ENCODE peak calls at places on chromosomes 11 and 22, in five cellular contexts. J is activated T-cell treated with anti-CD3 and anti-CD28 coated beads, Interleukin-2, amount 50 U/mL, for 4 hours; O is stimulated activated CD8-positive, alpha-beta memory T cell treated with anti-CD3 and anti-CD28 coated beads, Interleukin-7, amount 100 ng/mL, for 24 hours; A is kidney epithelial cell; T is LoVo. N is an unnamed sample.

GRCh38 chr11:5624489-5625278 is at the start of gene TRIM34:
- DNase-seq in J (peak; percentile 44), O (no peak), T (peak; percentile 67), A (peak; percentile 34), N (peak; percentile 69)

GRCh38 chr22:32866953-32867352 is 65.4 kb downstream of the TIMP3 start:
- DNase-seq in J (no peak), T (no peak), A (no peak), O (no peak), N (no peak)

GRCh38 chr11:26943636-26944035 is 50.3 kb upstream of the FIBIN start:
- DNase-seq in O (no peak), A (no peak), J (no peak), T (no peak), N (no peak)

GRCh38 chr11:86483591-86484163 is 109.0 kb downstream of the CCDC81 start:
- DNase-seq in O (no peak), T (no peak), J (no peak), A (no peak), N (no peak)

GRCh38 chr22:20131856-20132685 is 467 bp downstream of the ZDHHC8 start:
- DNase-seq in T (no peak), O (no peak), A (no peak), J (no peak), N (no peak)

GRCh38 chr11:32105871-32106312 is 15.0 kb downstream of the RCN1 start:
- DNase-seq in O (no peak), A (no peak), T (no peak), J (no peak), N (no peak)

GRCh38 chr11:29300441-29300840 is 716.4 kb downstream of the KCNA4 start:
- DNase-seq in O (no peak), A (no peak), J (no peak), T (no peak), N (no peak)

GRCh38 chr11:74443071-74443864 is 24.1 kb downstream of the KCNE3 start:
- DNase-seq in A (no peak), O (no peak), J (no peak), T (peak; percentile 22), N (peak; percentile 84)

GRCh38 chr11:14248577-14248976 is 110.4 kb downstream of the RRAS2 start:
- DNase-seq in A (no peak), O (no peak), J (no peak), T (no peak), N (no peak)

GRCh38 chr11:968822-969221 is 43.2 kb downstream of the AP2A2 start:
- DNase-seq in O (no peak), A (no peak), J (no peak), T (no peak), N (no peak)

GRCh38 chr22:20013382-20013871 is 3.2 kb downstream of the ARVCF start:
- DNase-seq in A (no peak), T (no peak), O (no peak), J (no peak), N (peak; percentile 42)

GRCh38 chr22:50676211-50676636 is 3.6 kb downstream of the SHANK3 start:
- DNase-seq in O (no peak), A (no peak), J (no peak), T (no peak), N (no peak)

GRCh38 chr22:50738649-50739227 is 734 bp downstream of the ACR start:
- DNase-seq in J (no peak), T (no peak), O (no peak), A (no peak), N (no peak)

GRCh38 chr11:16986434-16987204 is 27.6 kb downstream of the PLEKHA7 start:
- DNase-seq in T (peak; percentile 83), O (peak; percentile 13), A (no peak), J (peak; percentile 20), N (peak; percentile 94)

GRCh38 chr11:57903441-57904123 is 120.1 kb upstream of the OR9Q1 start:
- DNase-seq in T (peak; percentile 89), A (peak; percentile 7), J (peak; percentile 8), O (peak; percentile 6), N (peak; percentile 97)

GRCh38 chr11:74332272-74332671 is 20.8 kb upstream of the P4HA3 start:
- DNase-seq in O (no peak), T (no peak), A (no peak), J (no peak), N (no peak)

GRCh38 chr11:35675901-35676610 is 13.5 kb downstream of the TRIM44 start:
- DNase-seq in A (no peak), O (no peak), T (no peak), J (no peak), N (peak; percentile 1)

GRCh38 chr11:18277560-18278271 is 11.7 kb downstream of the SAA1 start:
- DNase-seq in T (no peak), A (no peak), O (no peak), J (no peak), N (no peak)

GRCh38 chr22:21020802-21021429 is 6.0 kb downstream of the P2RX6 start:
- DNase-seq in A (no peak), J (no peak), T (no peak), O (no peak), N (no peak)

GRCh38 chr22:31917227-31917921 is 27.0 kb upstream of the YWHAH start:
- DNase-seq in A (no peak), J (no peak), T (no peak), O (no peak), N (no peak)

GRCh38 chr11:38593649-38594048 is 1995.6 kb upstream of the RAG2 start:
- DNase-seq in O (no peak), T (no peak), A (no peak), J (no peak), N (no peak)

GRCh38 chr22:17888855-17889254 is 114.6 kb upstream of the BID start:
- DNase-seq in A (no peak), T (no peak), J (no peak), O (no peak), N (no peak)

GRCh38 chr11:96110302-96110701 is 186.4 kb upstream of the MTMR2 start:
- DNase-seq in T (no peak), O (no peak), A (no peak), J (no peak), N (no peak)

GRCh38 chr11:130299978-130300377 is 14.7 kb downstream of the ZBTB44 start:
- DNase-seq in O (no peak), J (no peak), A (no peak), T (no peak), N (no peak)

GRCh38 chr11:117881217-117881616 is 4.8 kb upstream of the FXYD6 start:
- DNase-seq in J (no peak), O (no peak), T (no peak), A (no peak), N (no peak)